ENCODE peak calls at places on chromosome 2, in ten cellular contexts. G is SJSA1; B is CD4-positive, alpha-beta T cell; O is activated CD4-positive, alpha-beta T cell treated with anti-CD3 and anti-CD28 coated beads, Interleukin-2, amount 10 ng/mL, durations not matched to agents 24 days and 14 days; L is stimulated activated CD4-positive, alpha-beta T cell treated with anti-CD3 and anti-CD28 coated beads, Interleukin-2, amount 100 ng/mL, for 4 hours; S is right lobe of liver; K is NCI-H2171; N is thyroid gland; P is astrocyte of the spinal cord; I is mesothelial cell of epicardium. X is an unnamed sample.
A peak's percentile ranks its signal among the peaks of the same experiment; 100 is the strongest.

GRCh38 chr2:19358242-19359020 is at the start of gene OSR1:
- DNase-seq in I (no peak), N (peak; percentile 53), B (no peak), K (no peak), S (no peak), L (no peak), P (peak; percentile 76), G (peak; percentile 65), O (peak; percentile 73), X (peak; percentile 84)

GRCh38 chr2:104658840-104659591 is 194.9 kb upstream of the POU3F3 start:
- DNase-seq in L (no peak), B (no peak), O (no peak), N (no peak), S (no peak), P (no peak), K (no peak), I (no peak), G (no peak), X (peak; percentile 19)

GRCh38 chr2:18516112-18516511 is 44.3 kb downstream of the RDH14 start:
- DNase-seq in I (no peak), B (no peak), G (peak; percentile 76), O (peak; percentile 16), K (no peak), N (no peak), L (no peak), P (peak; percentile 84), S (no peak), X (peak; percentile 79)

GRCh38 chr2:178827111-178827510 is 19.9 kb upstream of the TTN start:
- DNase-seq in B (no peak), L (no peak), I (no peak), O (no peak), K (no peak), S (no peak), G (no peak), N (no peak), P (no peak), X (no peak)

GRCh38 chr2:1802046-1802445 is 57.7 kb upstream of the PXDN start:
- DNase-seq in I (no peak), P (no peak), O (no peak), G (no peak), S (no peak), B (no peak), K (no peak), N (no peak), L (no peak), X (no peak)

GRCh38 chr2:74091391-74091790 is 56.3 kb downstream of the BOLA3 start:
- DNase-seq in N (no peak), B (no peak), P (no peak), O (no peak), G (no peak), K (no peak), S (no peak), I (no peak), L (no peak), X (no peak)

GRCh38 chr2:199024224-199024623 is 433.5 kb downstream of the SATB2 start:
- DNase-seq in G (no peak), P (no peak), S (no peak), B (no peak), I (no peak), L (no peak), N (no peak), O (no peak), K (no peak), X (no peak)

GRCh38 chr2:127829845-127830246 is 18.9 kb upstream of the WDR33 start:
- DNase-seq in O (peak; percentile 90), G (no peak), I (no peak), B (peak; percentile 21), S (no peak), N (no peak), P (no peak), L (peak; percentile 37), K (no peak), X (no peak)

GRCh38 chr2:60553496-60553991 is at the start of gene BCL11A:
- DNase-seq in L (no peak), O (no peak), S (no peak), G (peak; percentile 23), I (peak; percentile 54), P (peak; percentile 90), N (peak; percentile 84), B (no peak), K (peak; percentile 78), X (peak; percentile 89)

GRCh38 chr2:5560981-5561380 is 131.2 kb upstream of the SOX11 start:
- DNase-seq in S (no peak), G (peak; percentile 71), I (no peak), B (no peak), K (no peak), L (no peak), N (peak; percentile 92), O (no peak), P (peak; percentile 93), X (no peak)

GRCh38 chr2:100580474-100581264 is 17.9 kb downstream of the PDCL3 start:
- DNase-seq in O (peak; percentile 87), P (no peak), B (peak; percentile 34), L (peak; percentile 16), S (no peak), N (no peak), I (no peak), K (no peak), G (no peak), X (no peak)

GRCh38 chr2:148110184-148110583 is 89.3 kb downstream of the MBD5 start:
- DNase-seq in B (no peak), N (no peak), G (no peak), K (no peak), P (no peak), O (no peak), I (no peak), S (no peak), L (no peak), X (no peak)

GRCh38 chr2:224941958-224942357 is 100.3 kb downstream of the DOCK10 start:
- DNase-seq in S (no peak), P (no peak), O (peak; percentile 64), G (no peak), N (no peak), L (no peak), K (no peak), I (no peak), B (no peak), X (no peak)

X was measured in cardiac muscle cell.